ENCODE peak calls at places on chromosomes 3 and 15, in nine cellular contexts. T is progenitor cell of endocrine pancreas; V is A172; E is GDM1; D is heart left ventricle; G is posterior vena cava; Z is RPMI7951; W is activated CD8-positive, alpha-beta T cell treated with anti-CD3 and anti-CD28 coated beads, Interleukin-2, amount 10 ng/mL, durations not matched to agents 7 days and 5 days; J is stimulated activated CD4-positive, alpha-beta T cell treated with anti-CD3 and anti-CD28 coated beads, TNF-alpha, amount 100 ng/mL, for 1 hour. A is an unnamed sample.

GRCh38 chr3:177822826-177823225 is 625.5 kb upstream of the TBL1XR1 start:
- DNase-seq in T (no peak), V (no peak), E (no peak), D (no peak), G (no peak), Z (no peak), W (no peak), J (no peak), A (no peak)

GRCh38 chr3:195770081-195770840 is 41.5 kb downstream of the MUC4 start:
- DNase-seq in T (no peak), V (no peak), E (no peak), D (peak), G (peak), Z (no peak), W (no peak), J (no peak), A (no peak)

GRCh38 chr3:64631951-64632350 is 55.8 kb downstream of the ADAMTS9 start:
- DNase-seq in T (no peak), V (no peak), E (no peak), D (no peak), G (no peak), Z (no peak), W (no peak), J (no peak), A (no peak)

GRCh38 chr3:153355559-153355958 is 193.5 kb downstream of the RAP2B start:
- DNase-seq in T (no peak), V (no peak), E (no peak), D (no peak), G (no peak), Z (no peak), W (no peak), J (no peak), A (no peak)

GRCh38 chr15:78626611-78627010 is 5.8 kb upstream of the CHRNA3 start:
- DNase-seq in T (no peak), V (no peak), E (no peak), D (no peak), G (no peak), Z (no peak), W (no peak), J (no peak), A (no peak)

GRCh38 chr15:69723404-69724097 is 270.9 kb downstream of the RPLP1 start:
- DNase-seq in T (no peak), V (no peak), E (no peak), D (no peak), G (no peak), Z (no peak), W (no peak), J (no peak), A (no peak)

GRCh38 chr3:58965870-58966269 is 84.0 kb downstream of the CFAP20DC start:
- DNase-seq in T (no peak), V (no peak), E (no peak), D (no peak), G (no peak), Z (no peak), W (no peak), J (no peak), A (no peak)

GRCh38 chr3:176872771-176873209 is 324.5 kb downstream of the TBL1XR1 start:
- DNase-seq in T (no peak), V (peak), E (peak), D (no peak), G (no peak), Z (peak), W (peak), J (peak), A (peak)

GRCh38 chr3:52893723-52894122 is 3.6 kb downstream of the STIMATE start:
- DNase-seq in T (no peak), V (no peak), E (no peak), D (no peak), G (no peak), Z (no peak), W (no peak), J (no peak), A (no peak)

GRCh38 chr3:104596551-104596950 is 770.2 kb upstream of the ALCAM start:
- DNase-seq in T (no peak), V (peak), E (no peak), D (no peak), G (no peak), Z (peak), W (no peak), J (no peak), A (no peak)

GRCh38 chr3:8856721-8857120 is 87.3 kb upstream of the OXTR start:
- DNase-seq in T (no peak), V (no peak), E (no peak), D (no peak), G (no peak), Z (no peak), W (no peak), J (no peak), A (no peak)

GRCh38 chr3:183825380-183826161 is at the start of gene MAP6D1:
- DNase-seq in T (peak), V (peak), E (peak), D (peak), G (peak), Z (peak), W (peak), J (no peak), A (no peak)

GRCh38 chr3:62481972-62482371 is 108.6 kb upstream of the FEZF2 start:
- DNase-seq in T (no peak), V (no peak), E (no peak), D (no peak), G (no peak), Z (no peak), W (no peak), J (no peak), A (no peak)

GRCh38 chr15:100918690-100919480 is at the start of gene LRRK1:
- DNase-seq in T (no peak), V (peak), E (peak), D (peak), G (peak), Z (peak), W (peak), J (no peak), A (no peak)

GRCh38 chr3:79040701-79041100 is 727.1 kb downstream of the ROBO1 start:
- DNase-seq in T (no peak), V (peak), E (no peak), D (no peak), G (no peak), Z (peak), W (no peak), J (no peak), A (no peak)